ENCODE peak calls at places on chromosome 3, in nine cellular contexts. P is H1, F is lower lobe of right lung, Y is psoas muscle, L is tibial nerve, J is heart right ventricle, Z is A549, B is PC-9, D is mesendoderm. K is an unnamed sample.

GRCh38 chr3:158789592-158789991 is 12.3 kb upstream of the MFSD1 start:
- DNase-seq in P (no peak), F (no peak), Y (no peak), L (no peak), J (no peak), Z (peak; percentile 77), B (peak; percentile 64), D (no peak), K (no peak)

GRCh38 chr3:158718490-158719170 is 13.6 kb downstream of the RARRES1 start:
- DNase-seq in P (no peak), F (no peak), Y (no peak), L (no peak), J (no peak), Z (peak; percentile 85), B (peak; percentile 99), D (no peak), K (no peak)

GRCh38 chr3:37995652-37996641 is 5.4 kb downstream of the VILL start:
- DNase-seq in P (no peak), F (no peak), Y (no peak), L (no peak), J (no peak), Z (no peak), B (no peak), D (no peak), K (peak; percentile 58)

GRCh38 chr3:161336661-161337060 is 34.7 kb downstream of the SPTSSB start:
- DNase-seq in P (no peak), F (no peak), Y (no peak), L (no peak), J (no peak), Z (no peak), B (no peak), D (no peak), K (no peak)

GRCh38 chr3:48270306-48270705 is 29.4 kb downstream of the ZNF589 start:
- DNase-seq in P (no peak), F (no peak), Y (no peak), L (no peak), J (no peak), Z (no peak), B (no peak), D (no peak), K (no peak)

GRCh38 chr3:45553469-45553974 is 41.0 kb upstream of the LIMD1 start:
- DNase-seq in P (no peak), F (no peak), Y (peak; percentile 61), L (peak; percentile 56), J (peak; percentile 54), Z (no peak), B (peak; percentile 59), D (peak; percentile 75), K (peak; percentile 80)

GRCh38 chr3:3038201-3038991 is 71.8 kb downstream of the IL5RA start:
- DNase-seq in P (no peak), F (no peak), Y (no peak), L (no peak), J (no peak), Z (no peak), B (no peak), D (peak; percentile 67), K (no peak)

GRCh38 chr3:40213556-40213955 is 96.0 kb upstream of the EIF1B start:
- DNase-seq in P (no peak), F (no peak), Y (no peak), L (no peak), J (no peak), Z (no peak), B (no peak), D (no peak), K (no peak)

GRCh38 chr3:129855454-129856419 is 37.8 kb downstream of the TMCC1 start:
- DNase-seq in P (no peak), F (no peak), Y (no peak), L (no peak), J (no peak), Z (peak; percentile 62), B (peak; percentile 45), D (no peak), K (no peak)

GRCh38 chr3:99669879-99670555 is 31.6 kb downstream of the COL8A1 start:
- DNase-seq in P (no peak), F (no peak), Y (no peak), L (no peak), J (no peak), Z (no peak), B (no peak), D (no peak), K (no peak)

GRCh38 chr3:111156506-111156905 is 84.9 kb downstream of the NECTIN3 start:
- DNase-seq in P (no peak), F (no peak), Y (no peak), L (no peak), J (no peak), Z (no peak), B (no peak), D (peak; percentile 7), K (no peak)

GRCh38 chr3:191066669-191067068 is 132.4 kb upstream of the OSTN start:
- DNase-seq in P (no peak), F (no peak), Y (no peak), L (no peak), J (no peak), Z (peak; percentile 9), B (peak; percentile 51), D (no peak), K (no peak)

GRCh38 chr3:190122198-190122771 is 1.6 kb upstream of the P3H2 start:
- DNase-seq in P (no peak), F (no peak), Y (no peak), L (no peak), J (no peak), Z (no peak), B (no peak), D (peak; percentile 60), K (no peak)

GRCh38 chr3:149160754-149161289 is 31.4 kb downstream of the HPS3 start:
- DNase-seq in P (no peak), F (no peak), Y (no peak), L (no peak), J (no peak), Z (no peak), B (no peak), D (no peak), K (no peak)

GRCh38 chr3:53187430-53187829 is 26.4 kb downstream of the PRKCD start:
- DNase-seq in P (no peak), F (no peak), Y (no peak), L (no peak), J (no peak), Z (no peak), B (no peak), D (no peak), K (no peak)
- H3K4me1 ChIP-seq in P (no peaks in the 10 kb centered on the region), F (no peaks in the 10 kb centered on the region), Y (no peaks in the 10 kb centered on the region), L (no peaks in the 10 kb centered on the region), J (no peaks in the 10 kb centered on the region), Z (no peaks in the 10 kb centered on the region), B (no peaks in the 10 kb centered on the region), D (no peaks in the 10 kb centered on the region), K (no peaks in the 10 kb centered on the region)

GRCh38 chr3:43473737-43474136 is 148.1 kb downstream of the ANO10 start:
- DNase-seq in P (no peak), F (no peak), Y (no peak), L (no peak), J (no peak), Z (no peak), B (no peak), D (no peak), K (no peak)

GRCh38 chr3:43481325-43481860 is 140.4 kb downstream of the ANO10 start:
- DNase-seq in P (peak; percentile 23), F (no peak), Y (no peak), L (no peak), J (no peak), Z (no peak), B (no peak), D (peak; percentile 81), K (no peak)

GRCh38 chr3:43477600-43477999 is 144.2 kb downstream of the ANO10 start:
- DNase-seq in P (no peak), F (peak; percentile 50), Y (peak; percentile 30), L (no peak), J (peak; percentile 23), Z (no peak), B (no peak), D (no peak), K (no peak)

GRCh38 chr3:43473228-43473627 is 148.6 kb downstream of the ANO10 start:
- DNase-seq in P (no peak), F (no peak), Y (no peak), L (no peak), J (no peak), Z (no peak), B (no peak), D (no peak), K (no peak)

GRCh38 chr3:43478380-43478779 is 143.4 kb downstream of the ANO10 start:
- DNase-seq in P (no peak), F (no peak), Y (no peak), L (no peak), J (no peak), Z (no peak), B (no peak), D (no peak), K (no peak)
- H3K4me1 ChIP-seq in P (peaks cover 6% of the 10 kb centered on the region), F (no peaks in the 10 kb centered on the region), Y (no peaks in the 10 kb centered on the region), L (no peaks in the 10 kb centered on the region), J (no peaks in the 10 kb centered on the region), Z (no peaks in the 10 kb centered on the region), B (no peaks in the 10 kb centered on the region), D (no peaks in the 10 kb centered on the region), K (no peaks in the 10 kb centered on the region)

GRCh38 chr3:127732303-127732702 is 59.6 kb downstream of the ABTB1 start:
- DNase-seq in P (peak; percentile 47), F (no peak), Y (no peak), L (no peak), J (no peak), Z (no peak), B (no peak), D (peak; percentile 92), K (no peak)
- H3K4me1 ChIP-seq in P (peaks cover 15% of the 10 kb centered on the region), F (peaks cover 51% of the 10 kb centered on the region), Y (peaks cover 47% of the 10 kb centered on the region), L (peaks cover 52% of the 10 kb centered on the region), J (peaks cover 65% of the 10 kb centered on the region), Z (peaks cover 54% of the 10 kb centered on the region), B (no peaks in the 10 kb centered on the region), D (peaks cover 5% of the 10 kb centered on the region), K (peaks cover 56% of the 10 kb centered on the region)

DNA sequence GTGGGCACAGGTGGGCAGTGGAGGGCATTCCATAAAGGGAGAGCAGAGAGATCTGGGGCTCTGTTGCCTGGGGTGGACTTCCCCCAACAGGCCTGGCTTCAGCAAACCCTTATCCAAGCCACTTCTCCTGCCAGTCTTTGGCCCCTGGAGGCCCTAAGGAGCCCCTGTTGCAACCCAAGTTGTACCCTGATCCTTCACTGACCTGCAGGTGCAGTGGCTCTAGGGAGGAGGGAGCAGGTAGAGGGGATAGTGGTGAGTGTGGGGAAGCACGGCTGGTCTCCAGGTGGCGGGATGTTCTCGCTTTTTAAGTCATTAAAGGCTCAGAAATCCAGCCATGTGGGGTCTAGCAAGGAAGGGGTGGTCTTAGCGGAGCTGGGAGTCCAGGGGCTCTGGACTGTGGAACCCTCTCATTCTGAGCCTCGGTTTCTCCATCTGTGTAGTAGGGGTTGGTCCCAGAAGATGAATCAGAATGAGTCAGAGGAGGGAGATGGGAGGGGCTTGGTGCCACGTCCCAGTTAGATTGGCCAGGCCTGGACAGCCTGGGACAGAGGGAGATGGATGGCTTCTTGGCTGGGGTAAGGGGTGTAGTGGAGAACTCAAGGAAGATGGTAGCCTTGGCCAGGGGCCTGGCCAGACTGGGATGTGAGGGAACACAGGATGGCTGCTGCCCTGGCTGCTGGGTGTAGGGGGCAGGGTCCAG is 2.6 kb downstream of the ZBTB47 start:
- DNase-seq in P (no peak), F (no peak), Y (peak; percentile 58), L (no peak), J (no peak), Z (no peak), B (no peak), D (peak; percentile 48), K (no peak)
- H3K4me1 ChIP-seq in P (peaks cover 30% of the 10 kb centered on the region), F (peaks cover 43% of the 10 kb centered on the region), Y (peaks cover 59% of the 10 kb centered on the region), L (peaks cover 28% of the 10 kb centered on the region), J (peaks cover 56% of the 10 kb centered on the region), Z (peaks cover 33% of the 10 kb centered on the region), B (peaks cover 26% of the 10 kb centered on the region), D (peaks cover 18% of the 10 kb centered on the region), K (peaks cover 70% of the 10 kb centered on the region)

GRCh38 chr3:123694377-123695147 is 109.7 kb upstream of the HACD2 start:
- DNase-seq in P (no peak), F (no peak), Y (no peak), L (no peak), J (no peak), Z (no peak), B (no peak), D (no peak), K (no peak)
- H3K4me1 ChIP-seq in P (peaks cover 7% of the 10 kb centered on the region), F (peaks cover 64% of the 10 kb centered on the region), Y (peaks cover 9% of the 10 kb centered on the region), L (peaks cover 21% of the 10 kb centered on the region), J (peaks cover 47% of the 10 kb centered on the region), Z (no peaks in the 10 kb centered on the region), B (no peaks in the 10 kb centered on the region), D (peaks cover 5% of the 10 kb centered on the region), K (peaks cover 71% of the 10 kb centered on the region)